ENCODE peak calls at places on chromosomes 12 and 14, in eight cellular contexts. P, L, R, Z, X, Q, T and S are unnamed samples.
A peak's percentile ranks its signal among the peaks of the same experiment; 100 is the strongest.

GRCh38 chr14:68978550-68978911 is 571 bp downstream of the ACTN1 start:
- DNase-seq in P (peak; percentile 51), L (peak; percentile 76), R (peak; percentile 91), Z (peak; percentile 68), X (peak; percentile 43), Q (peak; percentile 71), T (no peak), S (no peak)

GRCh38 chr12:109815874-109816617 is 17.2 kb downstream of the TRPV4 start:
- DNase-seq in P (no peak), L (no peak), R (no peak), Z (no peak), X (no peak), Q (no peak), T (no peak), S (no peak)

GRCh38 chr12:68236421-68237059 is 10.9 kb upstream of the IL26 start:
- DNase-seq in P (no peak), L (no peak), R (no peak), Z (no peak), X (no peak), Q (no peak), T (no peak), S (no peak)

GRCh38 chr14:38339704-38340103 is 83.8 kb upstream of the CLEC14A start:
- DNase-seq in P (peak; percentile 71), L (no peak), R (no peak), Z (no peak), X (no peak), Q (no peak), T (no peak), S (no peak)

GRCh38 chr12:89160716-89161123 is 191.6 kb downstream of the DUSP6 start:
- DNase-seq in P (peak; percentile 84), L (peak; percentile 53), R (no peak), Z (no peak), X (no peak), Q (peak; percentile 67), T (peak; percentile 97), S (no peak)

GRCh38 chr12:47207005-47207717 is 127.4 kb upstream of the AMIGO2 start:
- DNase-seq in P (no peak), L (no peak), R (no peak), Z (no peak), X (no peak), Q (no peak), T (no peak), S (no peak)

GRCh38 chr12:66538970-66539369 is 139.9 kb downstream of the GRIP1 start:
- DNase-seq in P (peak; percentile 65), L (no peak), R (peak; percentile 88), Z (no peak), X (no peak), Q (no peak), T (no peak), S (no peak)

GRCh38 chr14:33790996-33791395 is 159.9 kb downstream of the EGLN3 start:
- DNase-seq in P (peak; percentile 27), L (no peak), R (no peak), Z (no peak), X (no peak), Q (no peak), T (no peak), S (no peak)

GRCh38 chr14:97025722-97026121 is 228.5 kb downstream of the VRK1 start:
- DNase-seq in P (no peak), L (no peak), R (peak; percentile 75), Z (no peak), X (no peak), Q (no peak), T (no peak), S (no peak)

GRCh38 chr14:73262427-73263183 is 25.3 kb downstream of the PAPLN start:
- DNase-seq in P (no peak), L (no peak), R (no peak), Z (no peak), X (no peak), Q (no peak), T (no peak), S (no peak)
- H3K27ac ChIP-seq in P (no peak overlapping the region), L (no peak overlapping the region), R (no peak overlapping the region), Z (no peak overlapping the region), X (no peak overlapping the region), Q (no peak overlapping the region), T (no peak overlapping the region), S (no peak overlapping the region)

DNA sequence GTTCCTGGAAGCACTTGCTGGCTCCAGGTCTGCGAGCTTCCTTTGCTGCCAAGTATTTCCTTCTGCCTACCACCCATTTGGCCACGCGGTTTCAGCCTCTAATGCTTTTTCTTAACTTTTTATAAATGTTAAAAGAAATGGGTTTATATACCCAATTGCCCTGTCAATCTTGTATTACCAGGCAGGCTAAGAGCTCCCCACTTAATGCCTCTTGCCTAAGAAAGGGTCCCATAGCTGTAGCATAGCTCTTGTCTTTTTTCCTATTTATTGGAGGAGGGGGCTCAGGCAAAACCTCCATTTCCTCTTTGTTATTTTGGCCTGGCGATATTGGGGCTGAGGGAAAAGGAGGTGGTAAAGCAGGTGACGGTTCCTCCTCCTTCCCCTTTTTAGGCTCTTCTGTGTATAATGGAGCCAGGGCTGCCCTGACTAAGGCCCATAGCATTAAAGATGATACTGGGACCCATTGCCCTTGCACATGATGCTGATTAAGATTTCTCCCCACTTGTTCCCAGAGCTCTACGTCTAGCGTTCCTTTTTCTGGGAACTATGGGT is 21.6 kb upstream of the BLTP3B start:
- DNase-seq in P (no peak), L (no peak), R (no peak), Z (no peak), X (no peak), Q (no peak), T (no peak), S (no peak)
- H3K4me3 ChIP-seq in P (no peak overlapping the region), L (no peak overlapping the region), R (peak overlapping the region; percentile 47), Z (no peak overlapping the region), X (no peak overlapping the region), Q (peak overlapping the region; percentile 50), T (peak overlapping the region; percentile 38), S (peak overlapping the region; percentile 51)

DNA sequence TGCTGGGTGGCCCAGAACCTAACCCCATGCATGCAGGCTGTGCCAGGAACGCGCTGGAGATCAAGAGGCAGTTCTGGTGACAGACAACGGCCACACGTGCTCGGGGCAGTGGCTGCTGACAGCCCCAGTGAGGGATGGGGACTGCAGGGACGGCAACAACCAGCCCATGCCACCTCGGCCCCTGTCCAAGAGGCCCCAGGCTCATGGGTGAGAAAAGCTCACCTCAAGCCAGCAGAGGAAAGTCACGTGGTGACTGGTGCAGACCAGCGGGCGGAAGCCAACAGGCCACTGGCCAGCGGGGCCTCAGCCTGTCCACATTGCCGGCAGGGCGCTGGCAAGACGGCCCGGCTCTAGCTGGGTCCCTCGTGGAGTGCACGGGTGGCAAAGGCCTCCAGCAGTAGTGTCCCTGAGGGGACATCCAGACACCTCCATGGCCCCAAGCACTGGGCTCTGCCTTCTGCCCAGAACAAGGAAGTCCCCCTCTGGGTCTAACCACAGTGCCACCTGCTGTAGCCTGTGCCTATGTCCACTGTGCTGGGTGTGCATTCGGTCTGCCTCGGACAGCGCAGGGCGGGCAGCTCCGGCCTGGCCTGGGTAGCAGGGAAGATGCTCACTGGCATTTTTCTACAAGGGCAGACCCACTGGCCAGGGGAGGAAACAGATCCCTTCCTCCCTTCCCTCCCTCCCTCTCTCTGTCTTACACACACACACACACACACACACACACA is 134.1 kb downstream of the NCOR2 start:
- DNase-seq in P (no peak), L (no peak), R (no peak), Z (peak; percentile 58), X (no peak), Q (peak; percentile 86), T (no peak), S (no peak)
- TF ChIP-seq CTCF in P (peak; percentile 4), L (no peak), R (no peak), Z (no peak), X (no peak), Q (peak; percentile 33), T (peak; percentile 2), S (no peak)

DNA sequence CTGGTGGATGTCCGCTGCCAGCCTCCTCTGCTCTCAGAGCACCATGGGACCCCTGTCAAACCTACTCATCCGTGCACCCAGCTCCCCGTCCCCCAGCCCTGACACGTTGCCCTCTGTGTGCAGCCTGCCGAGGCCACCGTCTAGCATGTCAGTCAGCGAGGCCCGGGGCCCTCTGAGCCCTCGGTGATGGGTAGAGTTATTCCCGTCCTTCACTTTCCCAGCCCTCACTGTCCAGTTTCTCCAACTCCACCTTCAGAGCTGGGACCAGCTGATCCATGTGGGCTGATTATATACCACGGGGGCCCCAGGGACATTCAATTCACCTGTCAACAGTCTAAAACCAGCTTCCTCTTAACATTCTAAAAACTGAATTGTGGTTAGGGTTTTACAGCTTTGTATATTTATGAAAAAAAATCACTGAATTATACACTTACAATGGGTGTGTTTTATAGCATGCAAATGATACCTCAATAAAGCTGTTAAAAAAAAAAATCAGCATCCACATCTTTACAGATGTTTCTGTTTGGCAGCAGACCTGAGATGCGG is 61.3 kb downstream of the CCDC88C start:
- DNase-seq in P (no peak), L (peak; percentile 41), R (no peak), Z (no peak), X (no peak), Q (no peak), T (no peak), S (no peak)
- H3K27ac ChIP-seq in P (no peak overlapping the region), L (no peak overlapping the region), R (no peak overlapping the region), Z (no peak overlapping the region), X (no peak overlapping the region), Q (no peak overlapping the region), T (no peak overlapping the region), S (no peak overlapping the region)

GRCh38 chr12:111409403-111410228 is 3.9 kb downstream of the SH2B3 start:
- DNase-seq in P (peak; percentile 81), L (no peak), R (peak; percentile 88), Z (no peak), X (no peak), Q (peak; percentile 78), T (peak; percentile 68), S (no peak)

GRCh38 chr12:111408116-111408440 is 2.4 kb downstream of the SH2B3 start:
- DNase-seq in P (no peak), L (no peak), R (no peak), Z (no peak), X (no peak), Q (no peak), T (no peak), S (no peak)

GRCh38 chr12:111407371-111408115 is 1.8 kb downstream of the SH2B3 start:
- DNase-seq in P (no peak), L (no peak), R (peak; percentile 75), Z (no peak), X (no peak), Q (no peak), T (no peak), S (no peak)

GRCh38 chr12:111410229-111411186 is 4.8 kb downstream of the SH2B3 start:
- DNase-seq in P (peak; percentile 49), L (no peak), R (peak; percentile 76), Z (no peak), X (no peak), Q (peak; percentile 44), T (no peak), S (no peak)

DNA sequence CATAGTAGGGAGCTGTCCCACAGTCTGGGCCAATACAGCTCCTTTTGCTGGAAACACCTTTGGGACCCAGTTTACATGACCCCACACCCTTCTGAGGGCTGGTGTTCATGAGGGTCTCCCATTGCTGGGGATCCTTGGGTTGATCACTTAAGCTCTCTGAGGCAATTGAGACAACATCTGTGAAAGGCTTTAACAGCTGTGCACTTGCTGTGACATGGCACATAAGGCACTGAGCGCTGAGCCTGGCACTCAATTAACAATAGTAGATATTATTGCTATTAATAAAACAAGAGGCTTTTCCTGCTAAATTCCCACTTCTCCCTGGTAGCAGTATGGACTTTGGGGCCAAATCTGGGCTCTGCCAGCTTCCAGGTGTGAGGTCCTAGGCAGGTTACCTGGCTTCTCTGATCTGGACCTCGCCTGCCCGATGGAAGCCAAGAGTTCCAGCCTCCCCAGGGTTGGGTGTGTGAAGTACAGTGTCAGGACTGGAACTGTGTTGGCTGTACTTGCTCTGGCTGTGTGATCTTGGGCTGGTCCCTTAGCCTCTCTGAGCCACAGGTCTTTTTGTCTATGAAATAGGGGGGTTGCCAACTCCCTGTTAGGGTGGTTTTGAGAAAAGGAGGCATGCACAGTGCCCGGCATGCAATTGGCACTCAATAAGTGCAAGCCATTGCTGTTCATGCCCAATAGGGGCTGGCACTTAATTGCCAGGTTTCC is 3.1 kb downstream of the SH2B3 start:
- DNase-seq in P (no peak), L (no peak), R (no peak), Z (no peak), X (no peak), Q (no peak), T (no peak), S (no peak)
- H3K4me3 ChIP-seq in P (no peak overlapping the region), L (no peak overlapping the region), R (no peak overlapping the region), Z (no peak overlapping the region), X (no peak overlapping the region), Q (peak overlapping the region; percentile 96), T (peak overlapping the region; percentile 91), S (peak overlapping the region; percentile 26)